ENCODE peak calls at places on chromosomes 7 and 10, in seven cellular contexts. E, J, L, C, M, P and V are unnamed samples. For H3K27me3, the result is how much of the 10 kb centered on the place peaks cover.

GRCh38 chr10:59557052-59557451 is 152.6 kb downstream of the SLC16A9 start:
- DNase-seq in J (no peak), E (no peak), P (no peak), L (no peak), C (peak), M (no peak), V (no peak)

GRCh38 chr7:66198956-66199355 is 6.2 kb upstream of the TPST1 start:
- DNase-seq in C (no peak), M (no peak), L (no peak), J (no peak), P (no peak), E (no peak), V (no peak)

GRCh38 chr7:50660040-50660829 is 95.0 kb upstream of the DDC start:
- DNase-seq in E (no peak), J (no peak), C (no peak), L (no peak), M (no peak), P (no peak), V (no peak)

GRCh38 chr7:21542891-21543527 is at the start of gene DNAH11:
- DNase-seq in P (no peak), L (no peak), M (peak), E (peak), C (peak), J (peak), V (no peak)

GRCh38 chr10:13822475-13822874 is 235.7 kb downstream of the PRPF18 start:
- DNase-seq in J (no peak), L (no peak), E (no peak), M (no peak), C (no peak), P (no peak), V (no peak)

GRCh38 chr10:51860257-51860656 is 160.9 kb upstream of the CSTF2T start:
- DNase-seq in L (no peak), P (peak), M (peak), E (peak), C (peak), J (no peak), V (no peak)

GRCh38 chr7:149875396-149875795 is 1.6 kb downstream of the ATP6V0E2 start:
- DNase-seq in M (no peak), P (no peak), J (no peak), C (no peak), E (no peak), L (no peak), V (no peak)

GRCh38 chr10:29063806-29064644 is 224.8 kb upstream of the LYZL1 start:
- DNase-seq in J (no peak), C (peak), P (no peak), M (no peak), E (peak), L (no peak), V (no peak)

GRCh38 chr7:13988765-13989137 is 715 bp downstream of the ETV1 start:
- DNase-seq in L (no peak), C (peak), M (no peak), P (no peak), E (no peak), J (no peak), V (no peak)

GRCh38 chr7:103432713-103433112 is 13.3 kb downstream of the SLC26A5 start:
- DNase-seq in L (no peak), C (no peak), M (no peak), J (no peak), P (no peak), E (no peak), V (no peak)

GRCh38 chr7:35430547-35431153 is 176.8 kb upstream of the TBX20 start:
- DNase-seq in M (no peak), P (no peak), J (no peak), E (peak), C (no peak), L (no peak), V (no peak)

GRCh38 chr10:97643586-97643985 is 3.1 kb downstream of the PI4K2A start:
- DNase-seq in L (no peak), C (no peak), E (no peak), P (no peak), M (no peak), J (no peak), V (no peak)

GRCh38 chr10:102327002-102327401 is 68.5 kb upstream of the NFKB2 start:
- DNase-seq in J (no peak), P (peak), L (no peak), E (no peak), M (no peak), C (no peak), V (no peak)

GRCh38 chr10:72158174-72158573 is 57.6 kb upstream of the ANAPC16 start:
- DNase-seq in P (no peak), E (no peak), J (no peak), M (no peak), C (no peak), L (no peak), V (no peak)

GRCh38 chr7:3538051-3538450 is 237.0 kb downstream of the SDK1 start:
- DNase-seq in C (no peak), J (no peak), L (no peak), P (no peak), E (no peak), M (no peak), V (no peak)

GRCh38 chr10:47033541-47034270 is 122.5 kb downstream of the PTPN20 start:
- DNase-seq in J (no peak), M (peak), L (no peak), P (no peak), C (no peak), E (no peak), V (no peak)

GRCh38 chr10:110837418-110838120 is 34.2 kb upstream of the PDCD4 start:
- DNase-seq in L (no peak), E (no peak), C (no peak), J (no peak), M (peak), P (no peak), V (no peak)

GRCh38 chr10:11162828-11163599 is 145.3 kb downstream of the CELF2 start:
- DNase-seq in P (peak), J (no peak), M (no peak), C (no peak), L (peak), E (no peak), V (no peak)

GRCh38 chr10:106226831-106227230 is 937.7 kb downstream of the SORCS1 start:
- DNase-seq in P (no peak), L (no peak), M (no peak), C (no peak), J (no peak), E (peak), V (no peak)

GRCh38 chr10:61406282-61406681 is 46.9 kb downstream of the TMEM26 start:
- DNase-seq in C (no peak), J (no peak), M (no peak), L (no peak), P (no peak), E (no peak), V (no peak)

GRCh38 chr10:60384006-60384405 is 5.7 kb downstream of the ANK3 start:
- DNase-seq in L (no peak), C (peak), M (no peak), J (no peak), E (no peak), P (no peak), V (no peak)

GRCh38 chr7:10429516-10429915 is 544.2 kb upstream of the PHF14 start:
- DNase-seq in L (no peak), C (no peak), M (no peak), J (no peak), P (no peak), E (no peak), V (no peak)

GRCh38 chr7:91772100-91772794 is 108.3 kb downstream of the MTERF1 start:
- DNase-seq in L (no peak), E (peak), C (no peak), M (no peak), J (no peak), P (no peak), V (no peak)

GRCh38 chr7:135943266-135943889 is 33.8 kb downstream of the MTPN start:
- DNase-seq in C (no peak), M (no peak), P (no peak), L (no peak), E (no peak), J (no peak), V (no peak)

GRCh38 chr10:130717088-130717487 is 580.9 kb downstream of the GLRX3 start:
- DNase-seq in C (no peak), E (no peak), P (no peak), L (no peak), J (no peak), M (no peak), V (no peak)

GRCh38 chr7:94067047-94067446 is 62.9 kb upstream of the BET1 start:
- DNase-seq in P (no peak), M (no peak), E (peak), J (no peak), C (no peak), L (no peak), V (no peak)

GRCh38 chr7:50653116-50653854 is 88.1 kb upstream of the DDC start:
- DNase-seq in E (no peak), P (peak), L (no peak), J (no peak), M (peak), C (peak), V (no peak)

GRCh38 chr7:39086638-39087360 is 109.1 kb downstream of the POU6F2 start:
- DNase-seq in E (no peak), C (no peak), P (no peak), J (no peak), M (no peak), L (no peak), V (no peak)

GRCh38 chr10:72692897-72693598 is 1.1 kb downstream of the MCU start:
- DNase-seq in M (no peak), C (peak), P (no peak), J (no peak), L (no peak), E (peak), V (no peak)

GRCh38 chr10:100101526-100102076 is 19.9 kb upstream of the CPN1 start:
- DNase-seq in C (no peak), M (no peak), E (peak), L (no peak), P (no peak), J (no peak), V (no peak)

GRCh38 chr7:1225462-1226154 is 7.1 kb upstream of the UNCX start:
- DNase-seq in E (no peak), L (no peak), P (no peak), M (no peak), J (no peak), C (no peak), V (no peak)

GRCh38 chr10:92848441-92849233 is at the start of gene EXOC6:
- DNase-seq in P (peak), L (peak), J (peak), M (peak), E (peak), C (peak), V (peak)

GRCh38 chr7:65554-65953 is 126.8 kb upstream of the FAM20C start:
- DNase-seq in P (peak), C (peak), J (no peak), L (no peak), E (no peak), M (no peak), V (peak)

GRCh38 chr7:36147361-36147760 is 5.7 kb upstream of the EEPD1 start:
- DNase-seq in L (no peak), E (no peak), J (no peak), C (no peak), P (no peak), M (no peak), V (no peak)

GRCh38 chr7:73869011-73869785 is 8.2 kb downstream of the TMEM270 start:
- DNase-seq in C (no peak), L (no peak), J (no peak), P (no peak), M (no peak), E (no peak), V (no peak)

GRCh38 chr7:136293272-136293671 is 316.1 kb upstream of the MTPN start:
- DNase-seq in J (no peak), E (no peak), P (no peak), C (no peak), M (no peak), L (no peak), V (no peak)

GRCh38 chr10:72261323-72262018 is 12.3 kb upstream of the DDIT4 start:
- DNase-seq in L (peak), J (no peak), P (no peak), E (peak), M (no peak), C (no peak), V (no peak)

GRCh38 chr10:21285742-21286311 is 239.7 kb downstream of the SKIDA1 start:
- DNase-seq in L (no peak), M (no peak), P (no peak), J (no peak), E (peak), C (no peak), V (peak)

GRCh38 chr10:91613411-91614253 is 19.2 kb downstream of the PPP1R3C start:
- DNase-seq in C (peak), J (no peak), P (peak), M (no peak), L (no peak), E (peak), V (peak)

GRCh38 chr10:98420786-98421185 is 5.8 kb upstream of the PYROXD2 start:
- DNase-seq in P (no peak), C (no peak), E (no peak), L (no peak), M (no peak), J (no peak), V (no peak)

DNA sequence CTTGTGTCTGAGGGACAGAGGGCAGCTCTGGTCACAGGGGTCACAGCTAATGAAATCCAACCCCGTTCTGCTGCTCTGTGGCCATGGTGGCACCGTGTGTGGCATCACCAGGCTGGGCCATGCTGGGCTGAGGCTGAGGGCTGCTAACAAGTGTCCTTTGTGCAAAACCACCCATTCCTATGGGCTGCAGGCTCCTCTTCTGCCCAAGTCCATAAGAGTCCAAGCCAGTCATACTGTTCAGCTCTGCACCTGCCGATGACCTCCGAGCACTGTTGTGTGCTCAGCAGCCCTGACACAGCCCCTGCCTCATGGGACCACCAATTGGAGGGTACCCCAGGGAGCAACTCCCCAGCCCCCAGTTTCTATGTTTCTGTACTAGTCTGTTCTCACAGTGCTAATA is 133.1 kb downstream of the WDR11 start:
- DNase-seq in E (no peak), C (no peak), L (no peak), J (no peak), M (no peak), P (no peak), V (no peak)
- H3K27me3 ChIP-seq in E (under half), C (under half), L (under half), J (under half), M (under half), P (under half), V (under half)

GRCh38 chr7:47549916-47550315 is 32.0 kb downstream of the TNS3 start:
- DNase-seq in M (no peak), L (no peak), E (no peak), C (no peak), J (no peak), P (no peak), V (no peak)
- H3K4me3 ChIP-seq in M (no peak), L (no peak), E (no peak), C (no peak), J (no peak), P (no peak), V (no peak)

DNA sequence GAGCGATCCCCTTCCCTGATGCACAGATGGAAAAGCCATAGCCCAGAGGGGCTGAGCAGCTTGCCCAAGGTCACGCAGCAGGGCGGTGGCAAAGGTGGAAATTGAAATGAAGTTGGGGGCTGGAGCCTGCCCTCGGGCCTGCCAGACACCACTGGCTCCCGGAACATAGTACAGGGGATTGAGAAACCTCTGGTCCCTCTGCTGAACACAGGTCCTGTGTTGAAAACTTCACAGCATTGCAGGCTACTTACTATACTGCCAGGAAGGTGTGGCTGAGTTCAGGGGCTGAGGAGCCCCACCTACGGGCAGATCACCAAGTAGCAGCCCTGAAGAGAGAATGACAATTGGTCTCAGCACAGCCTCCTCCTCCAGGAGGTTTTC is 326.7 kb downstream of the PLXNA4 start:
- DNase-seq in P (peak), L (no peak), C (no peak), E (peak), M (no peak), J (no peak), V (no peak)
- TF ChIP-seq CTCF in P (no peak), L (no peak), C (peak), E (peak), M (no peak), J (no peak), V (peak)

DNA sequence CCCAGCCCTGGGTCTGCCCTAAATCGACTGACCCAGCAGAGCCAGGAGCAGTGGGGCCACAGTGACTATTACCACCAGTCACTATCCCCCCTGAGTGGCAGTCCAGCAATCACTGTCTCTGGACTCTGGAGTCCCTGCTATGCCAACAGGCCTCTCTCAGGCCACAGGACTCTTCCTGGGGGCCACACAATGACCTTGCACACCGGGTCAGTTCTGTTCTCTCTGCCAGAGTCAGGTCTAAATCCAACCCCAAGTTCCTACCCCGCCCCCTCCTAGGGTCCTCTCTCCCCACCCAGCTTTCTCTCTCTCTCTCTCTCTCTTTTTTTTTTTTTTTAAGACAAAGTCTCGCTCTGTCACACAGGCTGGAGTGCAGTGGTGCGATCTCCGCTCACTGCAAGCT is 21.6 kb downstream of the GRID2IP start:
- DNase-seq in L (no peak), P (no peak), M (no peak), E (no peak), J (no peak), C (no peak), V (no peak)
- H3K27me3 ChIP-seq in L (under half), P (half or more), M (under half), E (under half), J (under half), C (under half), V (half or more)

DNA sequence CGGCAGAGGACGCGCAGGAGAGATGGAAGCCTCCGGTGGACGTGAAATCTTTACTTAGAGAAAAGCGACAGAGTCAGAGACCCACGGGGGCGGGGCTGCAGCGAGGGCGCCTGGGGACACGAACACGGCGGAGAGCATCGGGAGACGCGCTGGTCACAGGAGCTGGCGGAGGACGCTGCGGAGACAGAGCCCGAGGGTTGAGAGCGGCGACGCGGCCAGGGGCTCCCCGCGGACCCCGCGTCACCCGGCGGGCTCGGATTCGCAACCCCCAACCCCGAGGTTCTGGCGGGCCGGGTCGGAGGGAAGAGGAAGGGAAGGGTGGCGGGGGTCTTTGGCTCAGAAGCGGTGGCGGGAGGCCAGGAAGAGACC is 11.3 kb downstream of the CALY start:
- DNase-seq in E (no peak), P (no peak), C (no peak), M (no peak), L (no peak), J (no peak), V (no peak)
- H3K4me3 ChIP-seq in E (no peak), P (peak), C (peak), M (no peak), L (peak), J (peak), V (peak)